ENCODE peak calls at places on chromosomes 3 and 15, in eight cellular contexts. One of them, this sample, is unnamed.

GRCh38 chr3:45008117-45008516 is 18.0 kb upstream of the CLEC3B start:
- DNase-seq in small intestine: no peak
- DNase-seq in AG08396: no peak
- DNase-seq in RPMI8226: no peak
- DNase-seq in C1 segment of cervical spinal cord: no peak
- DNase-seq in breast epithelium: no peak
- DNase-seq in foreskin melanocyte: no peak
- DNase-seq in nucleus accumbens: no peak
- DNase-seq in this sample: no peak

GRCh38 chr3:134334231-134334900 is 39.9 kb downstream of the AMOTL2 start:
- DNase-seq in nucleus accumbens: no peak
- DNase-seq in AG08396: no peak
- DNase-seq in foreskin melanocyte: no peak
- DNase-seq in RPMI8226: no peak
- DNase-seq in small intestine: no peak
- DNase-seq in breast epithelium: no peak
- DNase-seq in C1 segment of cervical spinal cord: no peak
- DNase-seq in this sample: no peak

GRCh38 chr3:16485024-16485992 is 28.2 kb downstream of the RFTN1 start:
- DNase-seq in AG08396: no peak
- DNase-seq in C1 segment of cervical spinal cord: no peak
- DNase-seq in nucleus accumbens: no peak
- DNase-seq in foreskin melanocyte: no peak
- DNase-seq in RPMI8226: no peak
- DNase-seq in small intestine: no peak
- DNase-seq in breast epithelium: no peak
- DNase-seq in this sample: no peak

GRCh38 chr3:153429821-153430220 is 267.8 kb downstream of the RAP2B start:
- DNase-seq in foreskin melanocyte: peak; percentile 73
- DNase-seq in C1 segment of cervical spinal cord: no peak
- DNase-seq in breast epithelium: no peak
- DNase-seq in AG08396: no peak
- DNase-seq in small intestine: no peak
- DNase-seq in RPMI8226: no peak
- DNase-seq in nucleus accumbens: no peak
- DNase-seq in this sample: no peak

GRCh38 chr3:106740116-106740515 is 637.1 kb upstream of the CCDC54 start:
- DNase-seq in C1 segment of cervical spinal cord: no peak
- DNase-seq in small intestine: no peak
- DNase-seq in AG08396: no peak
- DNase-seq in RPMI8226: no peak
- DNase-seq in breast epithelium: no peak
- DNase-seq in nucleus accumbens: no peak
- DNase-seq in foreskin melanocyte: no peak
- DNase-seq in this sample: no peak

GRCh38 chr15:52557242-52557641 is 11.6 kb downstream of the ARPP19 start:
- DNase-seq in AG08396: no peak
- DNase-seq in foreskin melanocyte: no peak
- DNase-seq in C1 segment of cervical spinal cord: no peak
- DNase-seq in small intestine: no peak
- DNase-seq in nucleus accumbens: no peak
- DNase-seq in breast epithelium: no peak
- DNase-seq in RPMI8226: no peak
- DNase-seq in this sample: no peak

GRCh38 chr3:20574746-20575145 is 388.7 kb upstream of the SGO1 start:
- DNase-seq in nucleus accumbens: no peak
- DNase-seq in foreskin melanocyte: no peak
- DNase-seq in AG08396: peak; percentile 55
- DNase-seq in breast epithelium: no peak
- DNase-seq in C1 segment of cervical spinal cord: no peak
- DNase-seq in small intestine: no peak
- DNase-seq in RPMI8226: no peak
- DNase-seq in this sample: no peak

GRCh38 chr3:149512073-149512782 is 37.7 kb downstream of the TM4SF4 start:
- DNase-seq in RPMI8226: peak; percentile 76
- DNase-seq in C1 segment of cervical spinal cord: peak; percentile 37
- DNase-seq in AG08396: peak; percentile 68
- DNase-seq in breast epithelium: peak; percentile 60
- DNase-seq in small intestine: peak; percentile 63
- DNase-seq in foreskin melanocyte: no peak
- DNase-seq in nucleus accumbens: peak; percentile 7
- DNase-seq in this sample: peak; percentile 81

GRCh38 chr3:131232711-131233267 is 148.8 kb upstream of the NUDT16 start:
- DNase-seq in foreskin melanocyte: no peak
- DNase-seq in nucleus accumbens: no peak
- DNase-seq in small intestine: no peak
- DNase-seq in breast epithelium: no peak
- DNase-seq in C1 segment of cervical spinal cord: no peak
- DNase-seq in RPMI8226: no peak
- DNase-seq in AG08396: no peak
- DNase-seq in this sample: no peak

GRCh38 chr3:133775309-133775708 is 29.1 kb downstream of the TF start:
- DNase-seq in AG08396: no peak
- DNase-seq in foreskin melanocyte: no peak
- DNase-seq in RPMI8226: no peak
- DNase-seq in C1 segment of cervical spinal cord: no peak
- DNase-seq in breast epithelium: no peak
- DNase-seq in nucleus accumbens: no peak
- DNase-seq in small intestine: no peak
- DNase-seq in this sample: no peak

GRCh38 chr3:165784337-165784736 is 52.9 kb downstream of the BCHE start:
- DNase-seq in AG08396: no peak
- DNase-seq in C1 segment of cervical spinal cord: no peak
- DNase-seq in breast epithelium: no peak
- DNase-seq in small intestine: no peak
- DNase-seq in nucleus accumbens: no peak
- DNase-seq in foreskin melanocyte: no peak
- DNase-seq in RPMI8226: no peak
- DNase-seq in this sample: no peak